ENCODE peak calls at places on chromosome 13, in six cellular contexts. O is hypothalamus; X is transverse colon; R is activated effector memory CD4-positive, alpha-beta T cell treated with anti-CD3 and anti-CD28 coated beads, Interleukin-2, amount 50 U/mL, for 16 hours; P is neural progenitor cell; H is nucleus accumbens. E is an unnamed sample.

GRCh38 chr13:36859259-36859658 is 40.2 kb downstream of the RFXAP start:
- DNase-seq in R (no peak), X (no peak), O (no peak), P (no peak), H (no peak), E (no peak)

GRCh38 chr13:50969691-50970090 is 60.1 kb downstream of the RNASEH2B start:
- DNase-seq in O (no peak), H (no peak), R (no peak), P (peak), X (peak), E (no peak)

GRCh38 chr13:113843063-113843654 is 20.7 kb downstream of the GAS6 start:
- DNase-seq in P (no peak), H (no peak), O (no peak), X (no peak), R (no peak), E (no peak)

GRCh38 chr13:45879666-45880065 is 28.1 kb upstream of the SIAH3 start:
- DNase-seq in H (no peak), O (no peak), X (peak), P (peak), R (no peak), E (no peak)

GRCh38 chr13:27952931-27953670 is 16.0 kb downstream of the CDX2 start:
- DNase-seq in O (no peak), R (no peak), H (no peak), P (peak), X (peak), E (no peak)

GRCh38 chr13:20799726-20800416 is 26.1 kb upstream of the EEF1AKMT1 start:
- DNase-seq in R (no peak), X (no peak), O (no peak), H (no peak), P (no peak), E (no peak)

GRCh38 chr13:95023405-95023804 is 277.8 kb downstream of the ABCC4 start:
- DNase-seq in X (no peak), O (no peak), P (no peak), R (no peak), H (no peak), E (no peak)

GRCh38 chr13:36736119-36736726 is 62.4 kb downstream of the SERTM1 start:
- DNase-seq in R (peak), H (peak), O (peak), P (peak), X (peak), E (no peak)

GRCh38 chr13:69551193-69551592 is 556.4 kb upstream of the ATXN8OS start:
- DNase-seq in X (no peak), P (no peak), H (no peak), R (no peak), O (no peak), E (no peak)

GRCh38 chr13:110597041-110597689 is 18.2 kb upstream of the NAXD start:
- DNase-seq in O (no peak), P (no peak), X (no peak), H (no peak), R (no peak), E (no peak)

GRCh38 chr13:50410921-50411712 is 395.9 kb downstream of the KCNRG start:
- DNase-seq in R (no peak), P (no peak), H (no peak), O (no peak), X (no peak), E (no peak)

GRCh38 chr13:75308222-75308621 is 173.7 kb downstream of the TBC1D4 start:
- DNase-seq in X (no peak), P (no peak), O (no peak), H (no peak), R (peak), E (no peak)

GRCh38 chr13:79679334-79679733 is 198.4 kb downstream of the NDFIP2 start:
- DNase-seq in X (peak), H (peak), R (no peak), O (peak), P (peak), E (no peak)

GRCh38 chr13:23963947-23964346 is 66.6 kb upstream of the C1QTNF9B start:
- DNase-seq in O (no peak), R (no peak), H (no peak), P (no peak), X (no peak), E (no peak)

GRCh38 chr13:114055766-114056165 is 76.7 kb downstream of the RASA3 start:
- DNase-seq in R (no peak), O (no peak), H (no peak), P (no peak), X (no peak), E (no peak)

GRCh38 chr13:62209539-62209938 is 793.9 kb upstream of the PCDH20 start:
- DNase-seq in O (no peak), R (no peak), H (no peak), P (no peak), X (peak), E (no peak)

GRCh38 chr13:26508885-26509284 is 48.6 kb upstream of the WASF3 start:
- DNase-seq in P (no peak), H (no peak), R (no peak), O (no peak), X (peak), E (peak)

GRCh38 chr13:50365683-50366391 is 350.6 kb downstream of the KCNRG start:
- DNase-seq in H (no peak), X (peak), O (no peak), R (peak), P (no peak), E (no peak)

GRCh38 chr13:49292742-49293498 is 45.2 kb downstream of the CDADC1 start:
- DNase-seq in H (peak), P (no peak), R (no peak), O (peak), X (no peak), E (no peak)

GRCh38 chr13:75258159-75258782 is 223.7 kb downstream of the TBC1D4 start:
- DNase-seq in X (no peak), P (peak), H (no peak), R (no peak), O (no peak), E (no peak)

GRCh38 chr13:108924154-108924940 is 294.9 kb downstream of the MYO16 start:
- DNase-seq in X (no peak), R (no peak), H (no peak), P (no peak), O (no peak), E (no peak)

GRCh38 chr13:107450931-107451330 is 764.4 kb downstream of the LIG4 start:
- DNase-seq in O (no peak), H (no peak), X (no peak), R (no peak), P (no peak), E (no peak)

GRCh38 chr13:104980571-104980970 is 1554.9 kb downstream of the EFNB2 start:
- DNase-seq in O (no peak), R (no peak), P (no peak), X (no peak), H (no peak), E (no peak)

GRCh38 chr13:66405908-66406802 is 824.0 kb downstream of the PCDH9 start:
- DNase-seq in O (no peak), H (no peak), R (no peak), P (peak), X (no peak), E (no peak)

GRCh38 chr13:51523082-51523518 is 61.2 kb upstream of the WDFY2 start:
- DNase-seq in R (peak), P (no peak), X (peak), O (peak), H (no peak), E (no peak)

GRCh38 chr13:75788494-75788991 is 152.4 kb downstream of the LMO7 start:
- DNase-seq in X (peak), R (no peak), H (no peak), O (no peak), P (no peak), E (no peak)

GRCh38 chr13:43329702-43330101 is 306.3 kb downstream of the DNAJC15 start:
- DNase-seq in R (no peak), H (no peak), O (no peak), X (no peak), P (no peak), E (no peak)

GRCh38 chr13:40430234-40430633 is 236.2 kb downstream of the FOXO1 start:
- DNase-seq in O (no peak), H (no peak), X (no peak), P (peak), R (no peak), E (no peak)

GRCh38 chr13:31982540-31982939 is 49.0 kb upstream of the FRY start:
- DNase-seq in O (no peak), H (no peak), P (no peak), R (no peak), X (peak), E (no peak)

GRCh38 chr13:44237276-44237767 is 136.3 kb upstream of the SERP2 start:
- DNase-seq in X (peak), R (no peak), O (peak), P (no peak), H (no peak), E (peak)

GRCh38 chr13:38979891-38980627 is 10.6 kb downstream of the STOML3 start:
- DNase-seq in O (no peak), R (no peak), X (peak), H (peak), P (peak), E (no peak)

E was measured in coronary artery.